ENCODE peak calls at places on chromosomes 6 and 20, in six cellular contexts. V is astrocyte of the spinal cord, X is Panc1, B is GM12878, H is upper lobe of right lung, Y is suprapubic skin. D is an unnamed sample.

GRCh38 chr6:105624055-105624454 is 221.2 kb upstream of the PREP start:
- DNase-seq in H (no peak), Y (no peak), X (no peak), B (no peak), V (no peak), D (no peak)

GRCh38 chr6:46410330-46410953 is 80.8 kb downstream of the RCAN2 start:
- DNase-seq in B (peak), H (no peak), X (peak), V (peak), Y (no peak), D (peak)

GRCh38 chr6:123415844-123416468 is 220.8 kb downstream of the TRDN start:
- DNase-seq in X (peak), B (no peak), H (no peak), V (peak), Y (no peak), D (peak)

GRCh38 chr6:133587841-133588240 is 301.1 kb upstream of the TCF21 start:
- DNase-seq in V (peak), X (no peak), B (no peak), H (no peak), Y (no peak), D (peak)

GRCh38 chr20:34065260-34065659 is 46.8 kb downstream of the EIF2S2 start:
- DNase-seq in B (no peak), Y (no peak), V (peak), X (no peak), H (no peak), D (peak)

GRCh38 chr20:5786930-5787826 is 37.0 kb downstream of the SHLD1 start:
- DNase-seq in V (peak), B (no peak), Y (no peak), H (no peak), X (no peak), D (peak)

GRCh38 chr6:105929626-105930025 is 156.5 kb upstream of the PRDM1 start:
- DNase-seq in X (no peak), H (no peak), V (no peak), Y (no peak), B (no peak), D (no peak)

GRCh38 chr6:33851959-33852358 is 48.2 kb upstream of the MLN start:
- DNase-seq in B (no peak), X (no peak), V (no peak), Y (no peak), H (no peak), D (peak)

GRCh38 chr6:43870660-43871061 is 100.7 kb downstream of the VEGFA start:
- DNase-seq in Y (no peak), X (no peak), H (no peak), V (no peak), B (no peak), D (no peak)

GRCh38 chr6:164164921-164165320 is 750.4 kb downstream of the QKI start:
- DNase-seq in X (no peak), H (no peak), V (peak), Y (no peak), B (no peak), D (no peak)

GRCh38 chr6:129604321-129604720 is 105.7 kb downstream of the ARHGAP18 start:
- DNase-seq in Y (no peak), B (no peak), V (no peak), H (no peak), X (no peak), D (no peak)

GRCh38 chr6:32551410-32551809 is 21.3 kb upstream of the HLA-DRB5 start:
- DNase-seq in V (no peak), B (no peak), H (no peak), X (no peak), Y (no peak), D (no peak)

GRCh38 chr6:43011207-43011606 is 2.5 kb downstream of the MEA1 start:
- DNase-seq in Y (no peak), X (no peak), B (no peak), H (no peak), V (no peak), D (no peak)

GRCh38 chr20:63873477-63873971 is 8.5 kb downstream of the TPD52L2 start:
- DNase-seq in X (peak), B (no peak), V (peak), H (no peak), Y (peak), D (peak)

GRCh38 chr6:129251669-129252376 is 368.9 kb downstream of the LAMA2 start:
- DNase-seq in V (peak), X (peak), B (peak), H (no peak), Y (no peak), D (peak)

GRCh38 chr20:14288341-14289330 is 48.8 kb downstream of the FLRT3 start:
- DNase-seq in Y (no peak), B (no peak), X (peak), H (no peak), V (peak), D (peak)

GRCh38 chr20:5735845-5736530 is 14.2 kb upstream of the SHLD1 start:
- DNase-seq in X (no peak), Y (no peak), H (no peak), V (no peak), B (no peak), D (no peak)

GRCh38 chr6:9398794-9399373 is 963.5 kb upstream of the SLC35B3 start:
- DNase-seq in B (no peak), H (no peak), Y (peak), V (no peak), X (no peak), D (peak)

GRCh38 chr6:2480267-2480966 is 235.0 kb upstream of the GMDS start:
- DNase-seq in H (no peak), X (no peak), B (no peak), Y (no peak), V (no peak), D (peak)

GRCh38 chr20:46953596-46953995 is 59.0 kb downstream of the EYA2 start:
- DNase-seq in B (no peak), H (no peak), X (no peak), V (no peak), Y (no peak), D (no peak)
- H3K4me3 ChIP-seq in B (no peak), H (no peak), X (no peak), V (no peak), Y (no peak), D (no peak)

GRCh38 chr6:44935693-44936300 is 392.3 kb upstream of the RUNX2 start:
- DNase-seq in Y (no peak), B (no peak), V (no peak), X (no peak), H (no peak), D (no peak)

GRCh38 chr6:44933113-44933512 is 395.0 kb upstream of the RUNX2 start:
- DNase-seq in B (no peak), H (no peak), Y (no peak), V (no peak), X (no peak), D (no peak)

GRCh38 chr6:44931385-44931784 is 396.7 kb upstream of the RUNX2 start:
- DNase-seq in H (no peak), Y (no peak), X (no peak), B (no peak), V (no peak), D (no peak)

DNA sequence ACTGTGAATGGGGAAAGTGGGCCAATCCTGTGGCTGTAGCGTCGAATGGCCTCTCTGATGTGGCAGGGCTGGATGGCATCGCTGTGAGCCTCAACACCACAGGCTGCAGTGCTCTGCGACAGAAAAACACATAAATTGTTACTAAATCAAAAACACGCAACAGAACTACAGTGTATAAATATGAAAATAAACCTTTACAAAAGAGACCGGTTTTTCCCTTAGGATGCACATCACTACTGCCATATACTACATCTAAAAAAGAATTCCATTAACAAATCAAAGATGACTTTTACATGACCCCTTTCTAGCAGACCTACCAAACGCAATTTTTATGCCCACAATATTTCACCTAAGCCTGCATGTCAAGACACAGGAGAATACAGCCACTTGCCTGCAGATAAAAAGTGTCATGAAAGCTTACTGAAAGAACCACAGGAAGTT is 395.5 kb upstream of the RUNX2 start:
- DNase-seq in X (no peak), V (no peak), B (no peak), Y (no peak), H (no peak), D (no peak)
- H3K4me3 ChIP-seq in X (no peak), V (no peak), B (no peak), Y (no peak), H (no peak), D (no peak)

DNA sequence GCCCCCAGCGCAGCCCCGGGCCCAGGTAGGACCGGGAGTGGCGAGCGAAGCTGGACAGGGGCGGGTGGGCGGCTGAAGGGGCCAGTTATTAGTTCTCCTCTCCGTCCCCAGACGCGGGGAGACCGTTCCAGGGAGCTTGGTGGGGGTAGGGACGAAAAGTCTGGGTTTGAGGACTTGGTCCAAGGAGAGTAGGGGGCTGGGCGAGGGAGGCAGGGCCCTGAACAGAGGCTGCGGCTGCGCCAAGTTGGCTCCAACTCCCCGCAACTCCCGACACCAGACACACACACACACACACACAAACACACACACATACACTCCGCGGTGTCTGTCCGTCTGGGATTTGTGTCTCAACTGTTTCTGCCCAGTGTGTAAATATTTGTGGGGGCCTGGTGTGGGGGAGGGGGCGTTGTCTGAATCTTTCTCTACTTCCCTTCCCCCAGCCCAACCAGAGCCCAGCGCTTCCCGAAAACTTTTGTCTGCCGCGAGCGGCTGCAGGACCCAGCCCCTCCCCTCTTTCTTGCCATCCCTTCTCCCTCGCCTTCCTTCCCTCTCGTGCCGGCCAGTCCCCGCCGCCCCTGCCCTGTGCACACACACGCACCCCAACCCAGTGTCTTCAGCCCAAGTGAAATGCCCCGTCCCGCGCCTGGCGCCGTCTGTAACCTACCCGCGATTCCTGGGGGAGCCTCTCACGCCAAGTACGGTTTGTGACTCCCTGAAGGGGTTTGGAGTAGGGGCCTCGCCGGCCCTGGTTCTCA is 710 bp downstream of the MDFI start:
- DNase-seq in X (no peak), V (peak), H (no peak), Y (no peak), B (no peak), D (peak)
- H3K4me3 ChIP-seq in X (peak), V (peak), H (peak), Y (peak), B (no peak), D (peak)

GRCh38 chr6:72413884-72414283 is 208.0 kb upstream of the KCNQ5 start:
- DNase-seq in X (no peak), H (no peak), Y (no peak), B (no peak), V (no peak), D (peak)

GRCh38 chr6:72414648-72415047 is 207.2 kb upstream of the KCNQ5 start:
- DNase-seq in H (no peak), V (no peak), X (no peak), B (no peak), Y (no peak), D (no peak)

GRCh38 chr6:72410769-72411168 is 211.1 kb upstream of the KCNQ5 start:
- DNase-seq in Y (no peak), H (no peak), X (no peak), V (no peak), B (no peak), D (no peak)

GRCh38 chr6:72411872-72412708 is 209.8 kb upstream of the KCNQ5 start:
- DNase-seq in B (peak), V (peak), Y (peak), H (peak), X (peak), D (peak)

GRCh38 chr6:72412709-72413044 is 209.2 kb upstream of the KCNQ5 start:
- DNase-seq in B (no peak), V (no peak), H (no peak), X (no peak), Y (no peak), D (no peak)
- H3K4me3 ChIP-seq in B (no peak), V (no peak), H (no peak), X (no peak), Y (no peak), D (no peak)

GRCh38 chr6:26204332-26205160 is 117.3 kb downstream of the HFE start:
- DNase-seq in V (peak), X (peak), H (peak), Y (peak), B (peak), D (peak)

GRCh38 chr6:26205625-26206574 is 118.7 kb downstream of the HFE start:
- DNase-seq in B (no peak), Y (no peak), V (peak), H (no peak), X (no peak), D (peak)

GRCh38 chr6:26202811-26203583 is 115.8 kb downstream of the HFE start:
- DNase-seq in Y (no peak), B (no peak), X (no peak), H (no peak), V (no peak), D (no peak)

GRCh38 chr6:26205161-26205624 is 118.0 kb downstream of the HFE start:
- DNase-seq in X (peak), V (peak), B (no peak), H (peak), Y (peak), D (peak)

GRCh38 chr6:26207248-26207801 is 120.1 kb downstream of the HFE start:
- DNase-seq in X (no peak), V (no peak), H (no peak), B (no peak), Y (no peak), D (no peak)
- H3K4me3 ChIP-seq in X (peak), V (no peak), H (no peak), B (no peak), Y (no peak), D (no peak)

GRCh38 chr6:157333956-157334355 is 10.6 kb upstream of the TMEM242 start:
- DNase-seq in V (no peak), H (no peak), X (no peak), Y (no peak), B (no peak), D (no peak)
- H3K4me3 ChIP-seq in V (no peak), H (no peak), X (no peak), Y (no peak), B (no peak), D (no peak)

DNA sequence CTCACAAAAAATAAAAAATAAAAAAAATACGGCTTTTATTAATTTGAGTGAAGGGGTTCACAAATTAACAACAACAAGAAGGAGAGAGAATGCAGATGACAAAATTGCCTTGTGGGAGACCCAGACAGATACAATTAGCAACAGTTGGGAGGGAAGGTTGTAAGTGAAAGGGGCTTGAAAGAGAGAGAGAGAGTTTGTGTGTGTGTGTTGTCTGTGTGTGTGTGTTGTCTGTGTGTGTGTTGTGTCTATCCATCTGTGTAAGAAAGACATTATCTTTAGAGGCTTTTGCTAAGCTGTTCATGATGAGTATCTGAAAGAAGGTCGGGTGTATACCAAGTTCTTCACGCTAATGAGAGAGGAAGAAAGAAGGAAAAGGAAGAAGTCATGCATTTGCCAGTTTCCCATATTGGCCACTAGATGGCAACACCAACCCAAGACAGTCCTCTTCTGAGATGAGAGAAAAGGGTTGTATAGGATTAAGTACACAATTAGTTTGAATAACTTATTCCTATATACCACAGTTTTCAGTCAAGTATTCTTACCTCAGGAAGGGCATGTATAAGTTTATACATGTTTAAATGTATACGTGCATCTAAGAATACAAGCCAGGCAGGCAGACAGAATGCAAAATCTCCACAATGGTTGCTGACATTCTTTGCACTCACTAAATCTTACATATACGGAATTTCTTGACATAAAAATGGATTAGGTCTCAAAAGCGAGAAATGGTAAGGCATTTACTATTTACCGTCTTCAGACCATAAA is 63.7 kb upstream of the CD2AP start:
- DNase-seq in V (peak), B (peak), Y (no peak), H (no peak), X (peak), D (peak)
- H3K4me3 ChIP-seq in V (peak), B (peak), Y (peak), H (peak), X (peak), D (no peak)

D was measured in cardiac fibroblast.